ENCODE peak calls at places on chromosome 22, in ten cellular contexts. One of them, this sample, is unnamed.

GRCh38 chr22:42927966-42928365 is 70.9 kb upstream of the ARFGAP3 start:
- DNase-seq in A673: no peak
- DNase-seq in HL-60: no peak
- DNase-seq in HFFc6: no peak
- DNase-seq in Daoy: no peak
- DNase-seq in RKO: no peak
- DNase-seq in adipocyte: no peak
- DNase-seq in fibroblast of the conjunctiva: no peak
- DNase-seq in activated effector memory CD4-positive, alpha-beta T cell treated with anti-CD3 and anti-CD28 coated beads, Interleukin-2, amount 50 U/mL, for 16 hours: no peak
- DNase-seq in GM04504: no peak
- DNase-seq in this sample: no peak

GRCh38 chr22:44344407-44344806 is 31.7 kb upstream of the SHISAL1 start:
- DNase-seq in GM04504: no peak
- DNase-seq in activated effector memory CD4-positive, alpha-beta T cell treated with anti-CD3 and anti-CD28 coated beads, Interleukin-2, amount 50 U/mL, for 16 hours: no peak
- DNase-seq in adipocyte: no peak
- DNase-seq in A673: no peak
- DNase-seq in fibroblast of the conjunctiva: no peak
- DNase-seq in HFFc6: no peak
- DNase-seq in Daoy: no peak
- DNase-seq in HL-60: no peak
- DNase-seq in RKO: no peak
- DNase-seq in this sample: no peak

GRCh38 chr22:42680648-42681047 is 31.5 kb upstream of the CYB5R3 start:
- DNase-seq in activated effector memory CD4-positive, alpha-beta T cell treated with anti-CD3 and anti-CD28 coated beads, Interleukin-2, amount 50 U/mL, for 16 hours: no peak
- DNase-seq in A673: peak
- DNase-seq in RKO: peak
- DNase-seq in HFFc6: peak
- DNase-seq in fibroblast of the conjunctiva: peak
- DNase-seq in Daoy: peak
- DNase-seq in HL-60: no peak
- DNase-seq in GM04504: peak
- DNase-seq in adipocyte: peak
- DNase-seq in this sample: peak

GRCh38 chr22:17419348-17419747 is 50.1 kb downstream of the CECR2 start:
- DNase-seq in activated effector memory CD4-positive, alpha-beta T cell treated with anti-CD3 and anti-CD28 coated beads, Interleukin-2, amount 50 U/mL, for 16 hours: no peak
- DNase-seq in fibroblast of the conjunctiva: no peak
- DNase-seq in adipocyte: no peak
- DNase-seq in HFFc6: no peak
- DNase-seq in HL-60: no peak
- DNase-seq in GM04504: no peak
- DNase-seq in Daoy: no peak
- DNase-seq in A673: no peak
- DNase-seq in RKO: no peak
- DNase-seq in this sample: no peak

GRCh38 chr22:46984751-46985506 is 222.5 kb downstream of the TBC1D22A start:
- DNase-seq in RKO: peak
- DNase-seq in HL-60: no peak
- DNase-seq in activated effector memory CD4-positive, alpha-beta T cell treated with anti-CD3 and anti-CD28 coated beads, Interleukin-2, amount 50 U/mL, for 16 hours: no peak
- DNase-seq in Daoy: peak
- DNase-seq in HFFc6: peak
- DNase-seq in adipocyte: peak
- DNase-seq in GM04504: peak
- DNase-seq in fibroblast of the conjunctiva: no peak
- DNase-seq in A673: no peak
- DNase-seq in this sample: no peak

GRCh38 chr22:33476716-33477115 is 418.5 kb upstream of the SYN3 start:
- DNase-seq in HFFc6: no peak
- DNase-seq in activated effector memory CD4-positive, alpha-beta T cell treated with anti-CD3 and anti-CD28 coated beads, Interleukin-2, amount 50 U/mL, for 16 hours: no peak
- DNase-seq in GM04504: no peak
- DNase-seq in adipocyte: peak
- DNase-seq in RKO: peak
- DNase-seq in HL-60: no peak
- DNase-seq in Daoy: peak
- DNase-seq in fibroblast of the conjunctiva: no peak
- DNase-seq in A673: no peak
- DNase-seq in this sample: peak

GRCh38 chr22:42269407-42270177 is 861 bp downstream of the TCF20 start:
- DNase-seq in GM04504: no peak
- DNase-seq in RKO: peak
- DNase-seq in A673: no peak
- DNase-seq in Daoy: peak
- DNase-seq in adipocyte: peak
- DNase-seq in fibroblast of the conjunctiva: no peak
- DNase-seq in HL-60: peak
- DNase-seq in HFFc6: no peak
- DNase-seq in activated effector memory CD4-positive, alpha-beta T cell treated with anti-CD3 and anti-CD28 coated beads, Interleukin-2, amount 50 U/mL, for 16 hours: peak
- DNase-seq in this sample: peak

GRCh38 chr22:35043251-35043931 is 22.6 kb upstream of the ISX start:
- DNase-seq in activated effector memory CD4-positive, alpha-beta T cell treated with anti-CD3 and anti-CD28 coated beads, Interleukin-2, amount 50 U/mL, for 16 hours: no peak
- DNase-seq in HL-60: peak
- DNase-seq in GM04504: no peak
- DNase-seq in fibroblast of the conjunctiva: no peak
- DNase-seq in RKO: no peak
- DNase-seq in A673: no peak
- DNase-seq in adipocyte: peak
- DNase-seq in Daoy: no peak
- DNase-seq in HFFc6: no peak
- DNase-seq in this sample: peak

GRCh38 chr22:24188705-24189248 is 7.5 kb downstream of the SUSD2 start:
- DNase-seq in adipocyte: no peak
- DNase-seq in Daoy: no peak
- DNase-seq in GM04504: no peak
- DNase-seq in activated effector memory CD4-positive, alpha-beta T cell treated with anti-CD3 and anti-CD28 coated beads, Interleukin-2, amount 50 U/mL, for 16 hours: no peak
- DNase-seq in A673: no peak
- DNase-seq in RKO: no peak
- DNase-seq in HFFc6: no peak
- DNase-seq in fibroblast of the conjunctiva: no peak
- DNase-seq in HL-60: no peak
- DNase-seq in this sample: no peak

GRCh38 chr22:38056969-38057841 is at the start of gene PICK1:
- DNase-seq in Daoy: peak
- DNase-seq in RKO: peak
- DNase-seq in HFFc6: peak
- DNase-seq in HL-60: peak
- DNase-seq in GM04504: peak
- DNase-seq in fibroblast of the conjunctiva: peak
- DNase-seq in adipocyte: peak
- DNase-seq in A673: peak
- DNase-seq in activated effector memory CD4-positive, alpha-beta T cell treated with anti-CD3 and anti-CD28 coated beads, Interleukin-2, amount 50 U/mL, for 16 hours: peak
- DNase-seq in this sample: peak

GRCh38 chr22:37752189-37753061 is 55.3 kb upstream of the GCAT start:
- DNase-seq in Daoy: peak
- DNase-seq in fibroblast of the conjunctiva: peak
- DNase-seq in A673: peak
- DNase-seq in HL-60: no peak
- DNase-seq in adipocyte: peak
- DNase-seq in activated effector memory CD4-positive, alpha-beta T cell treated with anti-CD3 and anti-CD28 coated beads, Interleukin-2, amount 50 U/mL, for 16 hours: no peak
- DNase-seq in RKO: no peak
- DNase-seq in GM04504: peak
- DNase-seq in HFFc6: peak
- DNase-seq in this sample: peak

GRCh38 chr22:20407829-20408228 is 13.9 kb downstream of the ZNF74 start:
- DNase-seq in RKO: no peak
- DNase-seq in A673: no peak
- DNase-seq in GM04504: no peak
- DNase-seq in fibroblast of the conjunctiva: no peak
- DNase-seq in HL-60: no peak
- DNase-seq in activated effector memory CD4-positive, alpha-beta T cell treated with anti-CD3 and anti-CD28 coated beads, Interleukin-2, amount 50 U/mL, for 16 hours: no peak
- DNase-seq in HFFc6: no peak
- DNase-seq in adipocyte: no peak
- DNase-seq in Daoy: no peak
- DNase-seq in this sample: no peak

GRCh38 chr22:49013707-49014106 is 814.0 kb downstream of the BRD1 start:
- DNase-seq in Daoy: no peak
- DNase-seq in adipocyte: no peak
- DNase-seq in RKO: no peak
- DNase-seq in fibroblast of the conjunctiva: no peak
- DNase-seq in HFFc6: no peak
- DNase-seq in activated effector memory CD4-positive, alpha-beta T cell treated with anti-CD3 and anti-CD28 coated beads, Interleukin-2, amount 50 U/mL, for 16 hours: peak
- DNase-seq in A673: no peak
- DNase-seq in HL-60: no peak
- DNase-seq in GM04504: no peak
- DNase-seq in this sample: no peak